ENCODE peak calls at places on chromosomes 3 and 15, in four cellular contexts. A is IMR-90, Q is vagina, H is neural progenitor cell. I is an unnamed sample.

GRCh38 chr15:46280753-46281521 is 646.1 kb downstream of the SQOR start:
- DNase-seq in A (no peak), Q (no peak), H (peak; percentile 54), I (no peak)

GRCh38 chr15:40511093-40511471 is 40.3 kb downstream of the CHST14 start:
- DNase-seq in A (no peak), Q (no peak), H (no peak), I (no peak)

GRCh38 chr15:76584868-76585572 is 248.4 kb downstream of the ISL2 start:
- DNase-seq in A (no peak), Q (no peak), H (no peak), I (no peak)

GRCh38 chr3:83189634-83190033 is 1428.2 kb upstream of the GBE1 start:
- DNase-seq in A (no peak), Q (no peak), H (no peak), I (no peak)

GRCh38 chr3:133568294-133569014 is 5.0 kb upstream of the CDV3 start:
- DNase-seq in A (peak; percentile 92), Q (no peak), H (no peak), I (no peak)

GRCh38 chr3:72191211-72191960 is 406.4 kb upstream of the PROK2 start:
- DNase-seq in A (no peak), Q (no peak), H (no peak), I (no peak)

GRCh38 chr3:45154641-45155147 is 8.5 kb upstream of the CDCP1 start:
- DNase-seq in A (peak; percentile 69), Q (no peak), H (no peak), I (no peak)

GRCh38 chr3:24272875-24273274 is 221.8 kb downstream of the THRB start:
- DNase-seq in A (no peak), Q (no peak), H (no peak), I (no peak)

GRCh38 chr3:119630562-119631329 is 29.6 kb downstream of the POPDC2 start:
- DNase-seq in A (peak; percentile 83), Q (no peak), H (no peak), I (no peak)

GRCh38 chr15:22263738-22264137 is 183.4 kb downstream of the OR4M2 start:
- DNase-seq in A (no peak), Q (no peak), H (no peak), I (no peak)

GRCh38 chr3:58556001-58556400 is 19.0 kb upstream of the ACOX2 start:
- DNase-seq in A (no peak), Q (peak; percentile 70), H (no peak), I (no peak)

GRCh38 chr15:67928666-67929065 is 88.8 kb upstream of the RNU6-1 start:
- DNase-seq in A (no peak), Q (no peak), H (no peak), I (no peak)

GRCh38 chr3:127451321-127451720 is 139.2 kb downstream of the TPRA1 start:
- DNase-seq in A (no peak), Q (no peak), H (no peak), I (no peak)

GRCh38 chr15:69093127-69093526 is 67.3 kb upstream of the GLCE start:
- DNase-seq in A (peak; percentile 12), Q (no peak), H (no peak), I (no peak)

GRCh38 chr3:30630238-30631030 is 24.0 kb downstream of the TGFBR2 start:
- DNase-seq in A (no peak), Q (no peak), H (no peak), I (no peak)

GRCh38 chr3:129240436-129240835 is 9.0 kb upstream of the COPG1 start:
- DNase-seq in A (no peak), Q (no peak), H (no peak), I (no peak)

GRCh38 chr3:52205727-52206372 is 7.9 kb downstream of the ALAS1 start:
- DNase-seq in A (no peak), Q (no peak), H (no peak), I (no peak)

GRCh38 chr3:81444817-81445460 is 316.5 kb downstream of the GBE1 start:
- DNase-seq in A (no peak), Q (no peak), H (no peak), I (no peak)

GRCh38 chr15:53837263-53837662 is 77.8 kb upstream of the WDR72 start:
- DNase-seq in A (no peak), Q (no peak), H (no peak), I (no peak)

GRCh38 chr3:164612751-164613150 is 465.5 kb downstream of the SI start:
- DNase-seq in A (no peak), Q (no peak), H (no peak), I (no peak)

GRCh38 chr3:126704494-126705214 is 614 bp downstream of the CHCHD6 start:
- DNase-seq in A (no peak), Q (no peak), H (peak; percentile 40), I (no peak)

GRCh38 chr3:65627102-65627501 is 411.6 kb downstream of the MAGI1 start:
- DNase-seq in A (peak; percentile 39), Q (no peak), H (no peak), I (no peak)

GRCh38 chr3:37985637-37986320 is 4.8 kb upstream of the VILL start:
- DNase-seq in A (peak; percentile 35), Q (no peak), H (no peak), I (no peak)

GRCh38 chr15:55110446-55110845 is 86.3 kb downstream of the RSL24D1 start:
- DNase-seq in A (no peak), Q (no peak), H (no peak), I (no peak)

GRCh38 chr3:142285057-142285666 is 59.8 kb upstream of the GK5 start:
- DNase-seq in A (no peak), Q (no peak), H (no peak), I (no peak)

GRCh38 chr3:168086541-168087260 is 9.0 kb downstream of the GOLIM4 start:
- DNase-seq in A (no peak), Q (no peak), H (no peak), I (no peak)

GRCh38 chr3:12323237-12323636 is 34.4 kb downstream of the PPARG start:
- DNase-seq in A (no peak), Q (no peak), H (no peak), I (no peak)
- H3K4me1 ChIP-seq in A (no peaks in the 10 kb centered on the region), Q (peaks cover 8% of the 10 kb centered on the region), H (no peaks in the 10 kb centered on the region), I (peaks cover 8% of the 10 kb centered on the region)

GRCh38 chr3:36705015-36705414 is 59.3 kb downstream of the DCLK3 start:
- DNase-seq in A (no peak), Q (peak; percentile 54), H (no peak), I (no peak)

GRCh38 chr3:36710606-36711005 is 53.7 kb downstream of the DCLK3 start:
- DNase-seq in A (no peak), Q (peak; percentile 64), H (no peak), I (no peak)

GRCh38 chr3:36709281-36709680 is 55.1 kb downstream of the DCLK3 start:
- DNase-seq in A (no peak), Q (no peak), H (no peak), I (no peak)

GRCh38 chr3:36709826-36710365 is 54.5 kb downstream of the DCLK3 start:
- DNase-seq in A (no peak), Q (peak; percentile 65), H (no peak), I (no peak)

DNA sequence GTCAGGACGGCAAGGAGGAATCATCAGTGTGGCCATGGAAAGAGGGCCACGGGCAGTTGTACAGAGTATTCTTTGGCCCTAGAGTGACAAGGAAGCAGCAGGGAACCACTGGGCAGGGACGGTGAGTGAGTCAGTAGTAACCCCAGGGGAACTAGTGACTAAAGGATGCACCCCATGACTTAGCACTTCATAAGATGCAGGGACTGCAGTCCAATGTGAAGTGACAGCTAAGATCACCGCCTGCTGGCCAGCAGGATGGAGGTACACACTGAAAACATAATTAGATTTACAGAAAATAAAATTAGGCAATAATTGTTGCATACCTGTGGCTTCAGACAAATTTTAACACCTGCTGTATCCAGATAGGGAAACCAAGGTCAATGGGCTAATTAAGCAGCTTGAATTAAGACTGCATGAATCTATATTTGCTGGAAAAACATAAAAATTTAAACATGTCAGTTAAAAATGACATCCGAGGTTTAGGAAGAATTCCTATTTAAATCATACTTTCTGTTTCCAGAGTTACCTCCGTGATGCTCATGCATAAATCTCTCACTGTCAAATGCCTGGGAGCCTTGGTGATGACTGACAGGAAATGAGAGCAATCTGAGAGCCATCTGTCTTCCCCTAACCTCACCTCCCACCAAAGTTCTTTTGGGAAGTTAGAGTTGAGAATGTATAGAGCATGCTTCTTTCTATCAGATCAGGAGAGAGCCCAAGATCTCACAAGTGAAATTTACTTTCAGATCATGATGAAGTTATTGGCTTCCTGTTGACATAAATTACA is 56.5 kb downstream of the DCLK3 start:
- DNase-seq in A (peak; percentile 65), Q (no peak), H (no peak), I (no peak)
- TF ChIP-seq CTCF in A (peak; percentile 43), Q (no peak), H (peak; percentile 34), I (no peak)

GRCh38 chr15:78077053-78077859 is at the start of gene TBC1D2B:
- DNase-seq in A (peak; percentile 48), Q (no peak), H (peak; percentile 90), I (no peak)

GRCh38 chr15:78077860-78078187 is 313 bp upstream of the TBC1D2B start:
- DNase-seq in A (no peak), Q (no peak), H (no peak), I (no peak)

GRCh38 chr15:78079296-78080087 is 2.0 kb upstream of the TBC1D2B start:
- DNase-seq in A (no peak), Q (no peak), H (no peak), I (no peak)

GRCh38 chr15:78075490-78076230 is 1.9 kb downstream of the TBC1D2B start:
- DNase-seq in A (peak; percentile 95), Q (no peak), H (peak; percentile 65), I (no peak)

DNA sequence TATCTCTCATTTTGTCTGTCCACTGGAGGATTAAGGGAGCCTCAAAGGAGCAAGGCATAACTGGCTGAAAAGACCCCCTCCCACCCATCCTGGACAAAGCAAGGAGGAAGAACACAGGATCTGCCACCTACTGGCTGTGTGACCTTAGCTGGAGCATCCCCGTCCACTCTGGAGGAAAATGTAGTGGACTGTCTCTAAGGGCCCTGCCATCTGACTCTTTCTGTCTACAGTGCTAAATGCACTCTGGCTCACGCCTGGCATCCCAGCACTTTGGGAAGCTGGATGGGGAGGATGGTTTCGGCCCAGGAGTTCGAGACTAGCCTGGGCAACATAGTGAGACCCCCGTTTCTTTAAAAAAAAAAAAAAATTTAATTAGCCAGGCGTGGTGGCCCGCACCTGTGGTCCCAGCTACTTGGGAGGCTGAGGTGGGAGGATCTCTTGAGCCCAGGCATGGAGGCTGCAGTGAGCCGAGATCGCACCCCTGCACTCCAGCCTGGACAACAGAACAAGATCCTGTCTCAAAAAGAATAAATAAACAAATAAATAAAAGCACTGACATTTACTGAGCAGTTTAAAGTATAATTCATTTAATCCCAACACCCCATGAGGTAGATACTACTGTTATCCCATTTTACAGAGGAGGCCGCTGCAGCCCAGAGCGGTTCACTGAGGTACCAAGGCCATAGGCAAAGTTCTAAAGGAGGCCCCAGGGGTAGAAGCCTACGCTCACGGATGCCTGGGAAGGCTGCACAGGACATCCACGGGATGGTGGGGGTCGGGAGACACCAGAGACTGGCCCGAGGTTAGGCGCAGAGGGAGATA is 1.1 kb downstream of the TBC1D2B start:
- DNase-seq in A (no peak), Q (no peak), H (peak; percentile 61), I (no peak)
- H3K4me1 ChIP-seq in A (peaks cover 9% of the 10 kb centered on the region), Q (peaks cover 51% of the 10 kb centered on the region), H (peaks cover 24% of the 10 kb centered on the region), I (peaks cover 25% of the 10 kb centered on the region)

DNA sequence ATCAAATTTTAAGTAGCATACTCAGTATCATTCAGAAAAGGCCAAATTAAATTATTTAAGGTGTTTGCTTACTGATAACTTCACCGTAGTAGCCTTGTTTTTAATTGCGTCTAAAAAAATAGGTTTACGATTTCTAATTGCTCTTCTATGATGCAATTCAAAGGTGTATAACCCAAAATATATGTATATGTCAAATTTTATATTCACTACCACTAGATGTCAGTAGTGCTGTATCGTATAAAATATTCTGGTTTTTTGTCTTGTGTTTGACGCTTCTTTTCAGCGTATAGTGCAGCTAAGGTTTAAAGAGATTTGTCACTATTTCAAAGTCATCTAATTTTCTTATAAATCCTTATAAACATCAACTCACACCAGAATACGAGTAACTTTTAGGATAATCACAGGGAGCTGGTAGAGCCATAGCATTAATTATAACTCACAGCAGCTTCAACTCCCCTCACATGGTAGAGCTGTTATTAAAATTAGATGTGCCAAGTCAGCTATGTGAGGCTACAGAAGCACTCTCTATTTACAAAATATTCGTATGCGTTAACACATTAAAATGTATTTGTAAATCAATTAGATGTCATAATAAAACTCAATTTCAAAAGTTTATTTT is 3.5 kb downstream of the PFN2 start:
- DNase-seq in A (peak; percentile 69), Q (no peak), H (peak; percentile 28), I (no peak)
- TF ChIP-seq CTCF in A (peak; percentile 74), Q (peak; percentile 60), H (peak; percentile 74), I (peak; percentile 61)

I was measured in thoracic aorta.